ENCODE peak calls at places on chromosomes 11 and 22, in four cellular contexts. K is stimulated activated CD4-positive, alpha-beta T cell treated with anti-CD3 and anti-CD28 coated beads, Interleukin-2, amount 100 ng/mL, for 4 hours; Y is posterior cingulate gyrus; P is activated CD8-positive, alpha-beta memory T cell treated with anti-CD3 and anti-CD28 coated beads, Interleukin-2, amount 50 U/mL, for 4 hours. Q is an unnamed sample.

GRCh38 chr11:69867076-69868002 is 48.1 kb upstream of the FGF3 start:
- DNase-seq in K (no peak), P (no peak), Y (peak; percentile 62), Q (no peak)

GRCh38 chr11:3613998-3614741 is 27.6 kb downstream of the ART5 start:
- DNase-seq in P (no peak), K (no peak), Y (no peak), Q (peak; percentile 68)

GRCh38 chr22:37891926-37892325 is 14.2 kb upstream of the MICALL1 start:
- DNase-seq in P (no peak), Y (no peak), K (no peak), Q (no peak)

GRCh38 chr11:38460429-38460828 is 1862.4 kb upstream of the RAG2 start:
- DNase-seq in K (no peak), P (no peak), Y (no peak), Q (no peak)

GRCh38 chr11:69140635-69141034 is 15.1 kb upstream of the SMIM38 start:
- DNase-seq in Y (peak; percentile 33), P (no peak), K (no peak), Q (no peak)

GRCh38 chr11:36304349-36304748 is 8.3 kb downstream of the PRR5L start:
- DNase-seq in P (no peak), K (no peak), Y (no peak), Q (no peak)

GRCh38 chr22:19824197-19825015 is 30.3 kb downstream of the GNB1L start:
- DNase-seq in K (no peak), Y (peak; percentile 54), P (peak; percentile 9), Q (peak; percentile 86)

GRCh38 chr22:29803190-29803589 is 34.9 kb downstream of the ASCC2 start:
- DNase-seq in Y (peak; percentile 8), K (no peak), P (no peak), Q (no peak)